ENCODE peak calls at places on chromosomes 7 and 10, in seven cellular contexts. K is neuronal stem cell, G is mesendoderm, D is IMR-90, X is H9, I is trophoblast cell, E is H1. R is an unnamed sample.

GRCh38 chr7:157471259-157472125 is 134.7 kb downstream of the DNAJB6 start:
- DNase-seq in D (no peak), X (peak; percentile 19), I (no peak), E (no peak), G (no peak), K (no peak), R (no peak)

GRCh38 chr10:30185916-30186315 is 126.5 kb upstream of the JCAD start:
- DNase-seq in K (no peak), G (no peak), I (no peak), E (no peak), X (no peak), D (peak; percentile 90), R (peak; percentile 85)

GRCh38 chr10:119706521-119707278 is 19.1 kb upstream of the INPP5F start:
- DNase-seq in X (peak; percentile 56), I (no peak), G (no peak), D (no peak), E (no peak), K (no peak), R (no peak)

GRCh38 chr10:11782793-11783557 is 40.2 kb upstream of the PROSER2 start:
- DNase-seq in D (peak; percentile 58), I (peak; percentile 95), X (no peak), E (peak; percentile 48), G (peak; percentile 77), K (peak; percentile 56), R (peak; percentile 73)

GRCh38 chr7:122143751-122144711 is at the start of gene AASS:
- DNase-seq in K (peak; percentile 96), E (peak; percentile 94), D (peak; percentile 94), I (peak; percentile 97), G (peak; percentile 99), X (peak; percentile 99), R (peak; percentile 98)

GRCh38 chr7:36115448-36116321 is 37.4 kb upstream of the EEPD1 start:
- DNase-seq in E (no peak), I (peak; percentile 38), G (no peak), D (peak; percentile 97), K (no peak), X (no peak), R (peak; percentile 94)

GRCh38 chr7:142177869-142178268 is 66.4 kb downstream of the MGAM2 start:
- DNase-seq in K (no peak), I (peak; percentile 16), D (no peak), E (no peak), G (no peak), X (no peak), R (no peak)

GRCh38 chr10:94299417-94299816 is 63.3 kb downstream of the NOC3L start:
- DNase-seq in I (no peak), G (no peak), K (no peak), E (no peak), D (peak; percentile 48), X (no peak), R (peak; percentile 54)

GRCh38 chr7:192701-193536 is 548 bp downstream of the FAM20C start:
- DNase-seq in E (no peak), I (no peak), X (no peak), D (peak; percentile 21), G (peak; percentile 16), K (no peak), R (peak; percentile 31)

GRCh38 chr10:13559124-13559700 is 27.6 kb upstream of the PRPF18 start:
- DNase-seq in D (peak; percentile 8), X (no peak), K (no peak), I (peak; percentile 28), G (no peak), E (no peak), R (no peak)

GRCh38 chr7:106916689-106917088 is 51.6 kb downstream of the PIK3CG start:
- DNase-seq in E (no peak), I (no peak), K (no peak), D (peak; percentile 15), G (no peak), X (no peak), R (no peak)

GRCh38 chr10:21617267-21617666 is 83.2 kb downstream of the MLLT10 start:
- DNase-seq in D (no peak), G (no peak), I (peak; percentile 8), X (no peak), E (no peak), K (no peak), R (no peak)

GRCh38 chr10:3780766-3781457 is 4.1 kb downstream of the KLF6 start:
- DNase-seq in D (peak; percentile 14), G (peak; percentile 26), I (peak; percentile 73), X (peak; percentile 11), K (no peak), E (no peak), R (peak; percentile 61)

GRCh38 chr10:22803201-22803895 is 89.0 kb upstream of the PIP4K2A start:
- DNase-seq in I (peak; percentile 24), G (no peak), X (no peak), K (no peak), D (peak; percentile 62), E (no peak), R (no peak)

GRCh38 chr7:142871260-142872105 is 14.1 kb downstream of the TRPV6 start:
- DNase-seq in I (no peak), E (no peak), K (no peak), X (peak; percentile 17), G (no peak), D (no peak), R (no peak)

GRCh38 chr10:97463363-97464132 is 17.6 kb downstream of the ZDHHC16 start:
- DNase-seq in D (peak; percentile 69), X (peak; percentile 78), E (peak; percentile 77), G (peak; percentile 83), K (peak; percentile 39), I (peak; percentile 90), R (peak; percentile 60)

GRCh38 chr7:52831321-52831720 is 204.1 kb upstream of the POM121L12 start:
- DNase-seq in D (no peak), E (no peak), I (no peak), X (no peak), K (no peak), G (no peak), R (no peak)

GRCh38 chr7:106959753-106960152 is 84.8 kb upstream of the PRKAR2B start:
- DNase-seq in I (no peak), D (no peak), K (no peak), X (peak; percentile 76), G (peak; percentile 63), E (peak; percentile 58), R (no peak)

GRCh38 chr10:88071814-88072380 is 208.5 kb downstream of the PTEN start:
- DNase-seq in E (no peak), G (no peak), X (no peak), K (no peak), D (no peak), I (no peak), R (no peak)

GRCh38 chr10:43340619-43341018 is 30.8 kb upstream of the FXYD4 start:
- DNase-seq in E (no peak), K (no peak), X (no peak), I (peak; percentile 93), D (no peak), G (no peak), R (no peak)

GRCh38 chr10:34194259-34194658 is 620.8 kb downstream of the PARD3 start:
- DNase-seq in K (no peak), I (no peak), X (no peak), E (no peak), D (peak; percentile 88), G (no peak), R (peak; percentile 90)

GRCh38 chr10:117169480-117169879 is 27.8 kb upstream of the KCNK18 start:
- DNase-seq in I (no peak), X (no peak), E (no peak), D (no peak), G (no peak), K (no peak), R (no peak)
- H3K27me3 ChIP-seq in I (peaks cover 41% of the 10 kb centered on the region), X (peaks cover 82% of the 10 kb centered on the region), E (peaks cover 67% of the 10 kb centered on the region), D (peaks cover 70% of the 10 kb centered on the region), G (peaks cover 50% of the 10 kb centered on the region), K (peaks cover 97% of the 10 kb centered on the region), R (peaks cover 99% of the 10 kb centered on the region)

DNA sequence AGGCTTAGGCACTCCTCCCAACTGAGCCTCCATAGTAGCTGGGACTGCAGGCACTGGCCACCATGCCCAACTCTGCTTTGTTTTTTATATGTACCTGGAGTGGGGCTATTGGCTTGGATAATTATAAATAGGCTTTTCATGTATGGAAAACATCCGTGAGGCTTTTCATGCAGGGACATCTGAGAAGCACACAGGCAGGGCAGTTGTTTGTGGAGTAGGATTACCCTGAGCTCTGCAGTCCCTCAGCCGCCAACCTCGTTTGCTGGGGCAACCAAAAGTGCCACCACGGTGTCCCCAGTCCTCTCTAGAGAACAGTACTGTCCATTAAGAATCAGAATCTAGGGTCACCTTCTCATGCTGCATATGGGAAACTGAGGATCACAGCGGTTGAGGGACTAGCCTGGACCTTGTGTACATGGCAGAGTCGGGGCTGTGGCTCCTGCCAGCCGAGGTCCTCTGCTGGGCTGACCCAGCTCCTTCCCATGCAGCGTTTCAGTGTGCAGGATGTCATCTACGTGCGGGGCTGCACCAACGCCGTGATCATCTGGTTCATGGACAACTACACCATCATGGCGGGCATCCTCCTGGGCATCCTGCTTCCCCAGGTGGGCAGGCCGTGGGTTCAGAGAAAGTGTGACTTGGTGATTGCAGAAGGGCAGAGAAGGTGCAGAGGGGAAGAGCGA is 54.5 kb downstream of the TSPAN15 start:
- DNase-seq in I (no peak), G (no peak), E (peak; percentile 33), D (no peak), K (no peak), X (no peak), R (no peak)
- H3K18ac ChIP-seq in I (no peak overlapping the region), G (no peak overlapping the region), E (no peak overlapping the region), D (no peak overlapping the region), K (peak overlapping the region; percentile 29), X (no peak overlapping the region), R (no peak overlapping the region)

DNA sequence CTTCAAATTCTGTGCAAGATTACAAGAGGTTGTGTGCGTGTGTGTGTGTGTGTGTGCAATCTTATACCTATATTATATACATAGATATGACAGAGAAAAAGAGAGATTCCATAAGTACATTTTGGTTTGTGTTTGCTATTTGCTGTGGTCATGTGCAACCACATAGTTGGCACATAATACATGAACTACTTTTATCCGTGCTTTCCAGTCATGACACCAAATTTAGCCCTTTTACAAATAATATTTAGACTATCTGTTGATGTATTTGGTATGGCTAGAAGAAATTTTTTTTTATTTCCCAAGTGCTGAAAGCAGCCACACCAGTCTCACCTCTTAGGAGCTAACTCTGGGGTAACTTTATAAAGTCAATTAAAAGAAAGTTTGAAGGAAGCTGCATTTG is 63.5 kb upstream of the EGFR start:
- DNase-seq in G (no peak), D (no peak), I (no peak), E (no peak), X (no peak), K (no peak), R (no peak)
- H3K4me2 ChIP-seq in G (no peak overlapping the region), D (no peak overlapping the region), I (no peak overlapping the region), E (no peak overlapping the region), X (no peak overlapping the region), K (no peak overlapping the region), R (no peak overlapping the region)

DNA sequence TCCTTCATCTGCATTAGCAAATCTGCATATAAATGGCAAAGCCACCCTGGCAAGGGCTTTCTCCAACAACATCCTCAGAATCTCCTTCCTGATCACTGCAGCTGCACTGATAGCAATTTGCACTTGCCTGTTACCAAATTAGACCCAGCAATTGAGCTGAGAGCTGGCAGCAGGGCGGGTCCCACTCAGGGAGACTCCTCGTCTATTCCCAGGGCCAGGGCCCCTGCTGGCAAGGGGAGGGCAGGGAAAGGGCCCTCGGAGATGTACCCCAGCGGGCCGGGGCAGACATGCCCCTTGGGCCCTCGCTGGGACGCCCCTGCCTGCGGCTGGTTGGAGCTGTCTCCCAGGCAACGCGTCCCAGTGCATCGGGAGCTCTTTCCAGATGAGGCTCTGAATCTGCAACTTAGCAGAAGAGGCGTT is 249.1 kb upstream of the PPP2R2D start:
- DNase-seq in K (no peak), E (peak; percentile 73), I (no peak), X (peak; percentile 69), D (no peak), G (peak; percentile 48), R (no peak)
- H3K27me3 ChIP-seq in K (peaks cover 16% of the 10 kb centered on the region), E (no peaks in the 10 kb centered on the region), I (no peaks in the 10 kb centered on the region), X (no peaks in the 10 kb centered on the region), D (no peaks in the 10 kb centered on the region), G (no peaks in the 10 kb centered on the region), R (peaks cover 5% of the 10 kb centered on the region)